ENCODE peak calls at places on chromosomes 3 and 15, in ten cellular contexts. W, N, J, P, F, Z, I, C, D and K are unnamed samples.

GRCh38 chr3:150545419-150546225 is 674 bp downstream of the SERP1 start:
- DNase-seq in N (peak; percentile 19), C (peak; percentile 68), Z (peak; percentile 86), F (peak; percentile 46), D (no peak), W (no peak), I (peak; percentile 24), J (peak; percentile 65), P (peak; percentile 50), K (peak; percentile 3)

GRCh38 chr3:127041264-127041820 is 58.4 kb downstream of the PLXNA1 start:
- DNase-seq in Z (no peak), P (no peak), F (no peak), N (no peak), W (no peak), C (no peak), J (no peak), D (no peak), I (no peak), K (no peak)

GRCh38 chr3:12187448-12188327 is 29.0 kb upstream of the TIMP4 start:
- DNase-seq in W (peak; percentile 26), C (no peak), D (no peak), N (no peak), F (no peak), P (no peak), Z (no peak), I (no peak), J (no peak), K (no peak)

GRCh38 chr3:157606392-157607197 is 103.4 kb upstream of the VEPH1 start:
- DNase-seq in I (peak; percentile 76), P (peak; percentile 60), J (peak; percentile 75), C (peak; percentile 67), Z (no peak), W (peak; percentile 51), D (peak; percentile 54), F (peak; percentile 75), N (peak; percentile 10), K (peak; percentile 71)

GRCh38 chr3:38374221-38374620 is 27.6 kb downstream of the XYLB start:
- DNase-seq in W (no peak), Z (no peak), P (no peak), C (no peak), F (no peak), N (no peak), D (no peak), J (no peak), I (peak; percentile 18), K (no peak)

GRCh38 chr15:68652141-68652540 is 73.3 kb downstream of the CORO2B start:
- DNase-seq in F (peak; percentile 35), Z (no peak), I (no peak), W (peak; percentile 16), N (no peak), J (no peak), D (no peak), C (no peak), P (no peak), K (peak; percentile 25)

GRCh38 chr3:54262541-54262940 is 140.2 kb downstream of the CACNA2D3 start:
- DNase-seq in J (no peak), F (no peak), C (no peak), N (no peak), W (no peak), P (no peak), D (no peak), I (no peak), Z (no peak), K (no peak)

GRCh38 chr3:27216955-27217552 is 152.1 kb downstream of the NEK10 start:
- DNase-seq in P (no peak), F (no peak), I (no peak), D (no peak), Z (no peak), W (no peak), J (no peak), N (no peak), C (no peak), K (no peak)

GRCh38 chr3:101066776-101067175 is 73.6 kb upstream of the ABI3BP start:
- DNase-seq in D (no peak), P (no peak), W (no peak), N (no peak), J (peak; percentile 27), I (no peak), C (no peak), F (no peak), Z (no peak), K (no peak)

GRCh38 chr3:173690542-173690941 is 293.0 kb downstream of the NLGN1 start:
- DNase-seq in I (no peak), Z (no peak), F (no peak), P (no peak), W (no peak), C (no peak), D (no peak), J (no peak), N (no peak), K (no peak)

GRCh38 chr15:94970831-94971230 is 739.5 kb downstream of the MCTP2 start:
- DNase-seq in C (no peak), N (no peak), I (no peak), D (no peak), Z (no peak), P (no peak), F (no peak), J (no peak), W (no peak), K (no peak)

GRCh38 chr3:112633757-112634156 is 7.2 kb downstream of the CCDC80 start:
- DNase-seq in N (no peak), J (no peak), F (no peak), I (no peak), C (no peak), Z (no peak), P (no peak), W (no peak), D (no peak), K (no peak)

GRCh38 chr3:56980798-56981390 is 79.6 kb upstream of the SPATA12 start:
- DNase-seq in I (peak; percentile 26), F (no peak), D (peak; percentile 68), J (peak; percentile 85), Z (no peak), C (no peak), W (peak; percentile 41), N (no peak), P (peak; percentile 50), K (peak; percentile 68)

GRCh38 chr3:126040386-126040785 is 43.5 kb downstream of the SLC41A3 start:
- DNase-seq in P (peak; percentile 2), Z (no peak), F (no peak), C (no peak), J (no peak), N (no peak), D (no peak), I (no peak), W (no peak), K (no peak)

GRCh38 chr15:73225358-73226015 is 143.3 kb downstream of the HCN4 start:
- DNase-seq in N (no peak), C (no peak), F (no peak), D (no peak), P (no peak), I (peak; percentile 59), W (no peak), J (no peak), Z (no peak), K (no peak)

GRCh38 chr3:19149388-19149787 is 1.1 kb downstream of the KCNH8 start:
- DNase-seq in W (no peak), C (peak; percentile 5), J (peak; percentile 25), F (peak; percentile 68), I (peak; percentile 19), D (no peak), P (no peak), Z (no peak), N (no peak), K (no peak)

GRCh38 chr15:70071799-70072198 is 25.9 kb downstream of the TLE3 start:
- DNase-seq in W (no peak), J (no peak), N (no peak), F (no peak), I (no peak), C (no peak), P (no peak), Z (no peak), D (no peak), K (no peak)

GRCh38 chr15:83656943-83657528 is 3.1 kb downstream of the ADAMTSL3 start:
- DNase-seq in J (no peak), I (no peak), N (no peak), D (no peak), Z (no peak), C (no peak), P (no peak), F (no peak), W (no peak), K (no peak)
- TF ChIP-seq POLR2A in J (no peak), I (no peak), N (no peak), D (no peak), Z (no peak), C (no peak), P (no peak), F (no peak), W (no peak), K (no peak)

DNA sequence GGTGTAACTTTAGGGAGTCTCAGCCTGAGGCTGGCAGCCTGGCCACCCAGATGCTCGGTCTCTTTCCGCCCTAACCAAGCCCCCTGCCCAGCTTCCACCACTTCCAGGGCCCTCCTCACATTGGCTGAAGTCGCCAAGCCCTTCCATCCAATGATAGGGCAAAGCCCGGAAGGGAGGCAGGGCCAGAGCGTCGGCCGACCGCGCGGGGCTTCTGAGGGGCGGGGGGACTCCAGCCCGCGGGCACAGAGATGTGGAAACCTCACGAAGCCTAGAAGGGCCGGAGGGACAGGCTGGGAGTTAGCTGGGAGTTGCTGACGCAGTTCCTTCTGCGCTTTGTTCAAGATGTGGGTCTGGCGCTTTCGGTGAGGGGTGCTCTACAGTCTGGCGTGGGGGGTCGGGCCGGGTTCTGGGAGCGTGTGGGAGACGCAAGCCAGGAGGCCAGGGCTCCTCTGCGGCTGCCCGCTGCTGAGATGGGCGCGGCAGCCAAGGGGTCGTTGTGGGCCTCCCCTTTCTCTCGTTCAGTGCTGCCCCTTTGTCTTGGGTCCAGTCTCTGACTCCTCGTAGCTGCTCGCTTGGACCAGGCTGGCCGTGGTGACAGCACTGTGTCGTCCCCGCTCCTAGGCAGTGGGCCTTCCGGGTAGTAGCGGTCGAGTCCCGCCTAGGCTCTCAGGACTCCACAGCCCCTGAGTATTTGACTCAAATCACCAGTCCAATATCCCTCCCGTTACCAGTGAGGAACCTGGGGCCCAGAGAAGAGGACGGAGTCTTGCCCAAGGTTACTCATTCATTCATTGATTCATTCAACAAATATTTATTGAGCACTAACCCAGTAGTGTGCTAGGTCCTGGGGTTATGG is at the start of gene ZNF660:
- DNase-seq in J (peak; percentile 54), C (peak; percentile 5), F (peak; percentile 58), I (peak; percentile 10), N (no peak), P (peak; percentile 27), W (peak; percentile 68), Z (peak; percentile 80), D (no peak), K (no peak)
- TF ChIP-seq POLR2A in J (peak; percentile 52), C (no peak), F (no peak), I (no peak), N (no peak), P (no peak), W (no peak), Z (no peak), D (no peak), K (no peak)

GRCh38 chr3:86793786-86794185 is 197.2 kb downstream of the VGLL3 start:
- DNase-seq in J (no peak), F (no peak), Z (no peak), C (no peak), P (no peak), D (no peak), W (no peak), I (no peak), N (no peak), K (peak; percentile 10)
- TF ChIP-seq POLR2A in J (no peak), F (no peak), Z (no peak), C (no peak), P (no peak), D (no peak), W (peak; percentile 24), I (no peak), N (no peak), K (no peak)

GRCh38 chr3:11140054-11140712 is 14.1 kb upstream of the HRH1 start:
- DNase-seq in J (no peak), F (no peak), Z (no peak), I (no peak), W (no peak), P (peak; percentile 27), N (peak; percentile 18), C (no peak), D (no peak), K (no peak)
- TF ChIP-seq POLR2A in J (no peak), F (no peak), Z (no peak), I (no peak), W (no peak), P (no peak), N (no peak), C (no peak), D (no peak), K (no peak)